ENCODE peak calls at places on chromosome 16, in seven cellular contexts. V, P, O, E, W, C and A are unnamed samples.
A peak's percentile ranks its signal among the peaks of the same experiment; 100 is the strongest.

GRCh38 chr16:66262253-66263167 is 104.0 kb upstream of the CDH5 start:
- DNase-seq in V (no peak), P (no peak), O (no peak), E (peak; percentile 32), W (no peak), C (no peak), A (no peak)

GRCh38 chr16:76913046-76913445 is 277.9 kb upstream of the MON1B start:
- DNase-seq in V (peak; percentile 3), P (no peak), O (no peak), E (no peak), W (no peak), C (no peak), A (no peak)

GRCh38 chr16:70709961-70710360 is 24.1 kb upstream of the MTSS2 start:
- DNase-seq in V (no peak), P (no peak), O (no peak), E (no peak), W (no peak), C (no peak), A (no peak)

GRCh38 chr16:21156767-21157467 is 1.6 kb upstream of the LDAF1 start:
- DNase-seq in V (peak; percentile 89), P (peak; percentile 79), O (peak; percentile 20), E (peak; percentile 80), W (peak; percentile 62), C (no peak), A (peak; percentile 63)

GRCh38 chr16:20678242-20678641 is 19.2 kb downstream of the ACSM1 start:
- DNase-seq in V (no peak), P (no peak), O (no peak), E (no peak), W (no peak), C (no peak), A (no peak)

GRCh38 chr16:64182985-64183384 is 938.9 kb downstream of the CDH11 start:
- DNase-seq in V (no peak), P (no peak), O (no peak), E (no peak), W (no peak), C (no peak), A (no peak)

GRCh38 chr16:67406628-67407027 is 9.6 kb downstream of the ZDHHC1 start:
- DNase-seq in V (peak; percentile 49), P (peak; percentile 83), O (no peak), E (no peak), W (no peak), C (no peak), A (no peak)

GRCh38 chr16:83842755-83843507 is 35.2 kb downstream of the HSBP1 start:
- DNase-seq in V (peak; percentile 55), P (no peak), O (no peak), E (no peak), W (no peak), C (no peak), A (no peak)

GRCh38 chr16:47475786-47476185 is 14.7 kb downstream of the PHKB start:
- DNase-seq in V (no peak), P (peak; percentile 28), O (no peak), E (no peak), W (no peak), C (no peak), A (no peak)

GRCh38 chr16:15553313-15554088 is 89.5 kb downstream of the MARF1 start:
- DNase-seq in V (no peak), P (no peak), O (no peak), E (no peak), W (no peak), C (no peak), A (no peak)

GRCh38 chr16:73022534-73022933 is 25.4 kb downstream of the ZFHX3 start:
- DNase-seq in V (no peak), P (no peak), O (no peak), E (no peak), W (no peak), C (no peak), A (no peak)

GRCh38 chr16:72789921-72790320 is 258.0 kb downstream of the ZFHX3 start:
- DNase-seq in V (no peak), P (no peak), O (no peak), E (no peak), W (no peak), C (no peak), A (no peak)

GRCh38 chr16:74625500-74626350 is 18.8 kb upstream of the GLG1 start:
- DNase-seq in V (no peak), P (no peak), O (no peak), E (no peak), W (no peak), C (no peak), A (no peak)

GRCh38 chr16:69514366-69514765 is 51.4 kb upstream of the NFAT5 start:
- DNase-seq in V (no peak), P (no peak), O (no peak), E (no peak), W (no peak), C (no peak), A (no peak)

GRCh38 chr16:60331168-60331567 is 1597.1 kb upstream of the GOT2 start:
- DNase-seq in V (no peak), P (no peak), O (no peak), E (no peak), W (no peak), C (no peak), A (no peak)

GRCh38 chr16:72847187-72848044 is 200.5 kb downstream of the ZFHX3 start:
- DNase-seq in V (peak; percentile 67), P (peak; percentile 66), O (no peak), E (peak; percentile 50), W (peak; percentile 72), C (no peak), A (peak; percentile 74)

GRCh38 chr16:80725566-80726162 is 78.7 kb downstream of the CDYL2 start:
- DNase-seq in V (no peak), P (no peak), O (no peak), E (peak; percentile 18), W (no peak), C (no peak), A (no peak)

GRCh38 chr16:56013962-56014552 is 138.9 kb upstream of the CES5A start:
- DNase-seq in V (peak; percentile 83), P (peak; percentile 21), O (peak; percentile 57), E (peak; percentile 81), W (peak; percentile 10), C (no peak), A (peak; percentile 83)

GRCh38 chr16:15523092-15523541 is 88.7 kb downstream of the BMERB1 start:
- DNase-seq in V (peak; percentile 31), P (peak; percentile 20), O (peak; percentile 21), E (no peak), W (no peak), C (no peak), A (no peak)

GRCh38 chr16:69890891-69891282 is 60.2 kb upstream of the CLEC18A start:
- DNase-seq in V (no peak), P (no peak), O (no peak), E (peak; percentile 18), W (no peak), C (no peak), A (no peak)

GRCh38 chr16:27972500-27972899 is 91.0 kb downstream of the GSG1L start:
- DNase-seq in V (peak; percentile 74), P (peak; percentile 68), O (no peak), E (peak; percentile 34), W (peak; percentile 72), C (no peak), A (peak; percentile 67)

GRCh38 chr16:2785101-2785991 is 2.0 kb downstream of the PRSS33 start:
- DNase-seq in V (no peak), P (no peak), O (no peak), E (no peak), W (peak; percentile 43), C (no peak), A (peak; percentile 45)

GRCh38 chr16:68331879-68332410 is 21.1 kb downstream of the PRMT7 start:
- DNase-seq in V (no peak), P (no peak), O (no peak), E (no peak), W (no peak), C (no peak), A (no peak)

GRCh38 chr16:85986931-85987749 is 88.2 kb downstream of the IRF8 start:
- DNase-seq in V (no peak), P (peak; percentile 30), O (no peak), E (no peak), W (peak; percentile 84), C (peak; percentile 2), A (peak; percentile 63)

GRCh38 chr16:21260870-21261791 is 17.0 kb downstream of the CRYM start:
- DNase-seq in V (no peak), P (peak; percentile 70), O (peak; percentile 47), E (peak; percentile 83), W (no peak), C (no peak), A (no peak)

GRCh38 chr16:73126453-73126853 is 78.5 kb upstream of the ZFHX3 start:
- DNase-seq in V (no peak), P (no peak), O (peak; percentile 64), E (peak; percentile 60), W (no peak), C (no peak), A (no peak)

GRCh38 chr16:65005696-65006095 is 116.2 kb downstream of the CDH11 start:
- DNase-seq in V (no peak), P (no peak), O (no peak), E (no peak), W (no peak), C (no peak), A (no peak)

GRCh38 chr16:85577899-85578598 is 35.1 kb upstream of the GSE1 start:
- DNase-seq in V (no peak), P (no peak), O (no peak), E (no peak), W (no peak), C (no peak), A (no peak)

GRCh38 chr16:75457485-75458021 is 6.9 kb downstream of the TMEM170A start:
- DNase-seq in V (no peak), P (no peak), O (no peak), E (no peak), W (no peak), C (no peak), A (no peak)

GRCh38 chr16:89365996-89366395 is 124.4 kb downstream of the ANKRD11 start:
- DNase-seq in V (no peak), P (no peak), O (no peak), E (no peak), W (no peak), C (no peak), A (no peak)

GRCh38 chr16:23296994-23297393 is 5.1 kb upstream of the SCNN1B start:
- DNase-seq in V (peak; percentile 63), P (peak; percentile 20), O (no peak), E (no peak), W (peak; percentile 57), C (no peak), A (peak; percentile 69)